ENCODE peak calls at places on chromosomes 12 and 14, in ten cellular contexts. N is HCEC 1CT, R is RWPE1, M is Right ventricle myocardium superior, F is caudate nucleus, Q is SHP77 treated with DMSO at 0.1 percent for 48 hours, T is esophagus muscularis mucosa, J is non-pigmented ciliary epithelial cell, O is aorta, V is NCI-H460. U is an unnamed sample.

GRCh38 chr14:54672181-54672580 is 105.3 kb downstream of the SAMD4A start:
- DNase-seq in N (no peak), R (no peak), M (no peak), F (no peak), Q (no peak), T (no peak), J (no peak), O (no peak), V (no peak), U (no peak)

GRCh38 chr12:5964913-5965900 is 20.1 kb upstream of the ANO2 start:
- DNase-seq in N (no peak), R (no peak), M (no peak), F (no peak), Q (no peak), T (peak; percentile 88), J (no peak), O (no peak), V (no peak), U (no peak)

GRCh38 chr14:53613404-53614253 is 343.0 kb downstream of the BMP4 start:
- DNase-seq in N (peak; percentile 71), R (peak; percentile 53), M (no peak), F (no peak), Q (peak; percentile 88), T (no peak), J (peak; percentile 53), O (no peak), V (peak; percentile 17), U (no peak)

GRCh38 chr14:51554339-51554920 is 97.3 kb upstream of the FRMD6 start:
- DNase-seq in N (peak; percentile 94), R (no peak), M (no peak), F (no peak), Q (no peak), T (no peak), J (peak; percentile 94), O (no peak), V (peak; percentile 55), U (no peak)

GRCh38 chr14:70972107-70972976 is 65.1 kb downstream of the PCNX1 start:
- DNase-seq in N (peak; percentile 69), R (peak; percentile 49), M (peak; percentile 76), F (peak; percentile 78), Q (peak; percentile 22), T (peak; percentile 97), J (peak; percentile 69), O (peak; percentile 89), V (peak; percentile 82), U (no peak)

GRCh38 chr12:69645031-69645430 is 34.3 kb upstream of the LRRC10 start:
- DNase-seq in N (no peak), R (no peak), M (no peak), F (no peak), Q (no peak), T (no peak), J (no peak), O (no peak), V (no peak), U (no peak)

GRCh38 chr12:111440152-111440551 is 34.4 kb downstream of the SH2B3 start:
- DNase-seq in N (no peak), R (no peak), M (peak; percentile 42), F (no peak), Q (no peak), T (no peak), J (no peak), O (peak; percentile 50), V (no peak), U (no peak)

GRCh38 chr12:101759396-101760047 is 20.3 kb upstream of the SYCP3 start:
- DNase-seq in N (peak; percentile 38), R (peak; percentile 58), M (no peak), F (no peak), Q (no peak), T (no peak), J (no peak), O (no peak), V (peak; percentile 40), U (no peak)

GRCh38 chr12:1830981-1831930 is 10.9 kb downstream of the LRTM2 start:
- DNase-seq in N (no peak), R (peak; percentile 70), M (peak; percentile 64), F (peak; percentile 64), Q (no peak), T (no peak), J (no peak), O (peak; percentile 82), V (peak; percentile 5), U (peak; percentile 81)

GRCh38 chr14:34890937-34891336 is 15.8 kb upstream of the BAZ1A start:
- DNase-seq in N (no peak), R (no peak), M (no peak), F (no peak), Q (no peak), T (no peak), J (no peak), O (no peak), V (no peak), U (no peak)

GRCh38 chr14:61355892-61356325 is 34.5 kb downstream of the PRKCH start:
- DNase-seq in N (no peak), R (peak; percentile 91), M (no peak), F (peak; percentile 19), Q (no peak), T (no peak), J (no peak), O (no peak), V (peak; percentile 60), U (no peak)

GRCh38 chr14:57999471-57999870 is 133.6 kb upstream of the SLC35F4 start:
- DNase-seq in N (no peak), R (no peak), M (no peak), F (no peak), Q (no peak), T (no peak), J (no peak), O (no peak), V (no peak), U (no peak)

GRCh38 chr12:38639625-38640024 is 265.8 kb downstream of the CPNE8 start:
- DNase-seq in N (no peak), R (no peak), M (no peak), F (no peak), Q (no peak), T (no peak), J (no peak), O (no peak), V (no peak), U (no peak)

GRCh38 chr14:33844118-33844517 is 106.8 kb downstream of the EGLN3 start:
- DNase-seq in N (no peak), R (no peak), M (no peak), F (no peak), Q (no peak), T (peak; percentile 88), J (no peak), O (no peak), V (no peak), U (no peak)

GRCh38 chr14:59131926-59132763 is 56.3 kb upstream of the DAAM1 start:
- DNase-seq in N (no peak), R (no peak), M (no peak), F (no peak), Q (no peak), T (no peak), J (no peak), O (no peak), V (no peak), U (no peak)

GRCh38 chr14:48890333-48890732 is 695.8 kb downstream of the RPS29 start:
- DNase-seq in N (no peak), R (no peak), M (no peak), F (no peak), Q (no peak), T (no peak), J (no peak), O (no peak), V (no peak), U (no peak)

GRCh38 chr14:60151715-60152114 is 13.5 kb downstream of the DHRS7 start:
- DNase-seq in N (peak; percentile 95), R (peak; percentile 83), M (peak; percentile 87), F (peak; percentile 22), Q (peak; percentile 9), T (peak; percentile 95), J (peak; percentile 73), O (peak; percentile 81), V (peak; percentile 88), U (no peak)

U was measured in chondrocyte.